ENCODE peak calls at places on chromosomes 4 and X, in eight cellular contexts. C is endothelial cell; P is cardiac muscle cell; W is stimulated activated CD4-positive, alpha-beta T cell treated with anti-CD3 and anti-CD28 coated beads, Interleukin-1b, Interleukin-23, amount 100 ng/mL, for 1 hour; U is testis; A is breast epithelium; L is activated T-cell treated with anti-CD3 and anti-CD28 coated beads, Interleukin-2, amount 50 U/mL, for 72 hours; Y is DND-41. K is an unnamed sample.

GRCh38 chrX:149504226-149504914 is 736 bp downstream of the IDS start:
- DNase-seq in Y (peak; percentile 49), L (peak; percentile 78), U (no peak), P (no peak), W (no peak), C (peak; percentile 35), A (no peak), K (peak; percentile 42)

GRCh38 chrX:103637604-103638338 is 9.0 kb downstream of the TCEAL1 start:
- DNase-seq in C (no peak), A (no peak), U (no peak), L (no peak), P (no peak), Y (no peak), W (no peak), K (no peak)

GRCh38 chr4:176270669-176271068 is 1.6 kb upstream of the ASB5 start:
- DNase-seq in U (no peak), L (no peak), P (peak; percentile 84), Y (no peak), A (no peak), C (no peak), W (no peak), K (no peak)

GRCh38 chr4:8820178-8821102 is 51.2 kb downstream of the HMX1 start:
- DNase-seq in P (no peak), C (no peak), A (peak; percentile 49), W (no peak), Y (no peak), U (peak; percentile 6), L (no peak), K (no peak)

GRCh38 chrX:91108761-91109160 is 325.9 kb upstream of the PABPC5 start:
- DNase-seq in L (no peak), A (no peak), W (no peak), P (no peak), C (no peak), U (peak; percentile 61), Y (no peak), K (no peak)

GRCh38 chr4:163564221-163564720 is 69.8 kb downstream of the TMA16 start:
- DNase-seq in L (no peak), Y (no peak), A (no peak), P (no peak), C (no peak), U (no peak), W (no peak), K (no peak)

GRCh38 chrX:103913356-103914020 is 48.9 kb upstream of the TMSB15B start:
- DNase-seq in Y (no peak), W (no peak), L (no peak), A (no peak), C (no peak), P (peak; percentile 9), U (no peak), K (no peak)

GRCh38 chr4:119046263-119046662 is 89.4 kb upstream of the MYOZ2 start:
- DNase-seq in W (no peak), Y (no peak), L (no peak), C (no peak), A (no peak), U (peak; percentile 59), P (no peak), K (no peak)

GRCh38 chr4:960140-960735 is 13.1 kb downstream of the DGKQ start:
- DNase-seq in A (no peak), W (no peak), L (no peak), P (no peak), C (no peak), Y (no peak), U (no peak), K (no peak)

GRCh38 chr4:73066928-73067327 is 2.6 kb downstream of the COX18 start:
- DNase-seq in P (no peak), Y (no peak), L (peak; percentile 34), C (no peak), W (no peak), U (no peak), A (no peak), K (no peak)

GRCh38 chr4:112284662-112285411 is 867 bp downstream of the TIFA start:
- DNase-seq in P (peak; percentile 60), Y (peak; percentile 25), L (no peak), U (peak; percentile 30), W (no peak), C (no peak), A (no peak), K (no peak)

GRCh38 chrX:115023139-115023538 is 5.7 kb upstream of the IL13RA2 start:
- DNase-seq in P (peak; percentile 70), C (no peak), W (no peak), Y (no peak), U (no peak), A (no peak), L (no peak), K (no peak)

GRCh38 chr4:173525118-173526033 is 4.7 kb downstream of the HAND2 start:
- DNase-seq in L (no peak), Y (no peak), P (peak; percentile 62), W (no peak), A (no peak), U (no peak), C (no peak), K (no peak)

GRCh38 chr4:10079256-10079655 is 37.3 kb downstream of the WDR1 start:
- DNase-seq in U (no peak), L (no peak), A (peak; percentile 28), W (no peak), C (no peak), P (no peak), Y (no peak), K (no peak)

GRCh38 chr4:122712782-122713181 is 19.7 kb upstream of the BBS12 start:
- DNase-seq in Y (no peak), C (no peak), U (no peak), L (no peak), A (no peak), W (no peak), P (no peak), K (no peak)

GRCh38 chr4:17447675-17448298 is 64.1 kb downstream of the QDPR start:
- DNase-seq in A (no peak), P (peak; percentile 89), C (peak; percentile 64), W (no peak), Y (peak; percentile 59), L (peak; percentile 52), U (peak; percentile 63), K (peak; percentile 73)

GRCh38 chrX:68983004-68983857 is 154.4 kb downstream of the EFNB1 start:
- DNase-seq in A (no peak), U (no peak), W (no peak), C (no peak), P (no peak), L (no peak), Y (no peak), K (no peak)

GRCh38 chrX:13898084-13898483 is 81.2 kb upstream of the GPM6B start:
- DNase-seq in W (no peak), C (peak; percentile 18), P (peak; percentile 58), L (peak; percentile 8), Y (no peak), U (peak; percentile 48), A (no peak), K (no peak)

GRCh38 chrX:134484039-134484438 is 24.1 kb downstream of the HPRT1 start:
- DNase-seq in W (no peak), C (no peak), Y (no peak), U (no peak), L (no peak), P (peak; percentile 70), A (no peak), K (peak; percentile 5)

GRCh38 chr4:174023641-174024040 is 259.8 kb downstream of the FBXO8 start:
- DNase-seq in P (no peak), U (no peak), L (no peak), A (no peak), W (no peak), C (no peak), Y (no peak), K (no peak)

GRCh38 chr4:56745082-56745481 is 64.0 kb upstream of the HOPX start:
- DNase-seq in U (no peak), L (no peak), C (no peak), P (peak; percentile 13), Y (no peak), W (no peak), A (no peak), K (no peak)

GRCh38 chr4:5895287-5895686 is 2.4 kb upstream of the CRMP1 start:
- DNase-seq in L (no peak), P (peak; percentile 53), U (no peak), A (no peak), Y (no peak), C (no peak), W (no peak), K (no peak)

GRCh38 chrX:107135965-107136307 is 17.3 kb upstream of the RBM41 start:
- DNase-seq in Y (no peak), P (no peak), C (no peak), A (no peak), L (no peak), U (no peak), W (no peak), K (no peak)

GRCh38 chr4:112523008-112523440 is 7.0 kb upstream of the NEUROG2 start:
- DNase-seq in A (no peak), W (no peak), Y (no peak), U (peak; percentile 64), L (peak; percentile 70), C (peak; percentile 77), P (peak; percentile 27), K (peak; percentile 65)

GRCh38 chrX:8823698-8824097 is 22.5 kb upstream of the FAM9A start:
- DNase-seq in P (no peak), U (no peak), Y (no peak), A (no peak), L (no peak), C (no peak), W (no peak), K (no peak)

GRCh38 chrX:41718481-41719245 is 5.3 kb upstream of the GPR82 start:
- DNase-seq in P (no peak), Y (no peak), A (no peak), L (no peak), U (no peak), C (no peak), W (no peak), K (no peak)

K was measured in HuH-7.